ENCODE peak calls at places on chromosomes 7 and 10, in five cellular contexts. I is tibial nerve, X is transverse colon, B is esophagus muscularis mucosa, N is A549. O is an unnamed sample.

GRCh38 chr7:157392256-157393037 is 55.6 kb downstream of the DNAJB6 start:
- DNase-seq in I (no peak), X (no peak), B (no peak), N (no peak), O (no peak)

GRCh38 chr7:55527314-55527713 is 45.0 kb downstream of the VOPP1 start:
- DNase-seq in I (no peak), X (no peak), B (no peak), N (no peak), O (no peak)

GRCh38 chr7:45984386-45985295 is 63.6 kb upstream of the IGFBP3 start:
- DNase-seq in I (no peak), X (no peak), B (peak), N (peak), O (no peak)

GRCh38 chr7:144110272-144110671 is 889 bp downstream of the OR2A2 start:
- DNase-seq in I (no peak), X (no peak), B (no peak), N (no peak), O (no peak)

GRCh38 chr10:89120931-89121907 is 85.9 kb downstream of the CH25H start:
- DNase-seq in I (no peak), X (no peak), B (no peak), N (no peak), O (no peak)

GRCh38 chr7:157409149-157409752 is 72.4 kb downstream of the DNAJB6 start:
- DNase-seq in I (no peak), X (no peak), B (no peak), N (no peak), O (no peak)

GRCh38 chr7:105305633-105306032 is 83.1 kb downstream of the SRPK2 start:
- DNase-seq in I (no peak), X (no peak), B (no peak), N (no peak), O (no peak)

GRCh38 chr10:18658301-18658991 is 785 bp upstream of the ARL5B start:
- DNase-seq in I (no peak), X (peak), B (no peak), N (no peak), O (peak)

GRCh38 chr10:48496831-48497792 is 107.8 kb downstream of the ARHGAP22 start:
- DNase-seq in I (no peak), X (no peak), B (peak), N (no peak), O (peak)

GRCh38 chr7:50349399-50349798 is 44.9 kb downstream of the IKZF1 start:
- DNase-seq in I (no peak), X (no peak), B (no peak), N (no peak), O (no peak)

GRCh38 chr7:35004531-35005096 is 32.7 kb downstream of the DPY19L1 start:
- DNase-seq in I (no peak), X (no peak), B (no peak), N (peak), O (no peak)

GRCh38 chr10:91590904-91591791 is 41.7 kb downstream of the PPP1R3C start:
- DNase-seq in I (no peak), X (peak), B (no peak), N (peak), O (peak)

GRCh38 chr10:91590142-91590903 is 42.5 kb downstream of the PPP1R3C start:
- DNase-seq in I (peak), X (peak), B (no peak), N (peak), O (peak)

GRCh38 chr10:91593366-91593765 is 39.5 kb downstream of the PPP1R3C start:
- DNase-seq in I (no peak), X (no peak), B (peak), N (no peak), O (no peak)

GRCh38 chr10:91591792-91592165 is 41.1 kb downstream of the PPP1R3C start:
- DNase-seq in I (no peak), X (no peak), B (no peak), N (no peak), O (no peak)

GRCh38 chr10:91592282-91593020 is 40.4 kb downstream of the PPP1R3C start:
- DNase-seq in I (no peak), X (no peak), B (no peak), N (no peak), O (no peak)
- TF ChIP-seq POLR2A in I (no peak), X (no peak), B (no peak), N (no peak), O (no peak)

GRCh38 chr7:87144173-87144657 is 8.0 kb upstream of the DMTF1 start:
- DNase-seq in I (no peak), X (no peak), B (no peak), N (no peak), O (no peak)

GRCh38 chr7:87139514-87139913 is 12.7 kb upstream of the DMTF1 start:
- DNase-seq in I (no peak), X (no peak), B (no peak), N (no peak), O (no peak)

GRCh38 chr7:87137271-87137670 is 15.0 kb upstream of the DMTF1 start:
- DNase-seq in I (no peak), X (no peak), B (no peak), N (no peak), O (no peak)

DNA sequence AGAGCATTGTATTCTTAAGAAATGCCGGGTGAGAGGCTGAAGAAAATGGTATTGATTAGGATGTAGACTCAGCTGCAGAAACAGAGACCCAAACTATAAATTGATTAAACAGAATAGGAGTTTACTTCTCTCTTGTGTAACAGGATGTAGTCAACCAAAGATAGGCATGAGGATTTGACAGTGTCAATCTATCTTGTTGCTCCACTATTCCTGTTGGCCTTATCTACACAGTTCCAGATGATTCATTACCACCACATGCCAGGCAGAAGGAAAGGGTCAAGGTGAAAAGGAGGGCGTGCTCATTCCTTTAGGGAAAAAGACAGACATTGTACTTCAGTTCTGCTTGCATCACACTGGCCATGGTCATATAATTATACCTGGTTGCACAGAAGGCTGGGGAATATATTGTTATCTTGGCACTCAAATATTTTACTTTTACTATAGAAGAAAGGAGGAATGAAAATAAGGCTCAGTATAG is 11.9 kb upstream of the DMTF1 start:
- DNase-seq in I (no peak), X (no peak), B (no peak), N (no peak), O (no peak)
- TF ChIP-seq EP300 in I (no peak), X (no peak), B (no peak), N (no peak), O (no peak)

DNA sequence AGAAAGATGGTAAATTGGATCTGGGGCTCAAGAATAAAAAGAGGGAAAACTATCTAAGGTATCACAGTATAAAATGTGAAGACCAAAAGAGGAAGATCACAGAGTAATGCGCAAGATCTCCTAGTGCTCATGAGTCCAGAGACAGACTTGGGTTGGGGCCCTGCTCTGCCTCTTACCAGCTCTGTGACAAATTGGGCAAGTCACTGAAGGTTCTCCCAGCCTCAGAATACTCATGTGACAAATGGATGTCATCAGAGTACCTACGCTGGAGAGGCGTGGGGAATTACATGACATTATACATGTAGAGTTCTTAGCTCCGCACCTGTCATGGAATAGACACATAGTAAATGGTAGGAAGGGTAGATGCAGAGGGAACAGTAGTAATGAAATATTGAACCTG is 124.4 kb downstream of the DOCK4 start:
- DNase-seq in I (no peak), X (no peak), B (no peak), N (no peak), O (no peak)
- TF ChIP-seq POLR2A in I (no peak), X (no peak), B (no peak), N (no peak), O (no peak)

GRCh38 chr7:117401293-117402002 is 25.8 kb downstream of the ASZ1 start:
- DNase-seq in I (no peak), X (no peak), B (no peak), N (peak), O (no peak)
- TF ChIP-seq EP300 in I (no peak), X (no peak), B (no peak), N (no peak), O (no peak)

DNA sequence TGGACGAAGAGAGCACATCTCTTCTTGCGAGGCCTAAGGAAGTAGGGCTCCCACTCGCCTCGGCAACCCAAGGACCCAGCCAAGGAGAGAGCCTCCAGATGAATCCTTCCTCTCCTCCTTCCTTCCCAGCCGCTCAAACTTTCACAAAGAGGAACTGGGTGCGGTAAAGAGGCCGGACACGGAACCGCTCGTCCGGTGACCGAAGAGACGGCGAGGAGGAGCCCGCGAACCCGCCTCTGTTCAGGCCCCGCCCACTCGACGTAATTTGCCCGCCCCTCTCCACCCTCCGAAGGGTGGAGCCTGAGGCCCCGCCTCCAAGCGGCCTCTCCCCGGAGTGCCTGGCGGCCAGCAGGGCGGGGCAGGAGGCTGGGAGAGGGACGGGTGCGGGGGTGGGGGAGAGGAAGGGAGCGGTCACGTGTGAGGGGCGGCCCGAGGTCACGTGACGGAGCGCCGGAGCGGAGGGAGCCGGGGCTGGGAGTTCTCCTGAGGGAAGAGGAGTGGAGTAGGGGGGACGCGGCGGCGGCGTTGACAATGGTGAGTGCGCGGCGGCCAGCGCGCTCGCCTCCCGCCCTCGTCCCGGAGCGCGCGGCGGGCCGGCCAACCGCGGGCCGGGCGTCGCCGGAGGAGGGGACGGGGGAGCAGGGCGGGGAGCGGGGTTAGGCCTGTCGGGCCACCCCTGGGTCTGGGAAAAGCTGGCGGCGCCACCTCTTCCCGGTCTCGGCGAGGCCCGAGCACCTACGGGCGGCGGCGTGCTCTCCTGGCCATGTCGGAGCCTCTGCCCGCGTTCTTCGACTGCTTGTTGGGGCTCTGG is at the start of gene VPS26A:
- DNase-seq in I (peak), X (peak), B (peak), N (peak), O (peak)
- TF ChIP-seq POLR2A in I (peak), X (peak), B (peak), N (peak), O (peak)

GRCh38 chr7:141014091-141014490 is 661 bp downstream of the MRPS33 start:
- DNase-seq in I (no peak), X (no peak), B (no peak), N (no peak), O (no peak)

GRCh38 chr7:141013345-141013715 is 1.4 kb downstream of the MRPS33 start:
- DNase-seq in I (no peak), X (no peak), B (no peak), N (no peak), O (no peak)

GRCh38 chr7:141012696-141013344 is 1.9 kb downstream of the MRPS33 start:
- DNase-seq in I (no peak), X (no peak), B (no peak), N (no peak), O (no peak)

GRCh38 chr7:141016349-141016748 is 1.6 kb upstream of the MRPS33 start:
- DNase-seq in I (no peak), X (no peak), B (no peak), N (no peak), O (no peak)

GRCh38 chr7:141014523-141015395 is at the start of gene MRPS33:
- DNase-seq in I (peak), X (peak), B (peak), N (peak), O (peak)
- TF ChIP-seq EP300 in I (peak), X (no peak), B (peak), N (no peak), O (no peak)

GRCh38 chr7:30470163-30470770 is 8.3 kb downstream of the NOD1 start:
- DNase-seq in I (no peak), X (no peak), B (no peak), N (peak), O (peak)
- TF ChIP-seq POLR2A in I (no peak), X (no peak), B (no peak), N (no peak), O (no peak)

DNA sequence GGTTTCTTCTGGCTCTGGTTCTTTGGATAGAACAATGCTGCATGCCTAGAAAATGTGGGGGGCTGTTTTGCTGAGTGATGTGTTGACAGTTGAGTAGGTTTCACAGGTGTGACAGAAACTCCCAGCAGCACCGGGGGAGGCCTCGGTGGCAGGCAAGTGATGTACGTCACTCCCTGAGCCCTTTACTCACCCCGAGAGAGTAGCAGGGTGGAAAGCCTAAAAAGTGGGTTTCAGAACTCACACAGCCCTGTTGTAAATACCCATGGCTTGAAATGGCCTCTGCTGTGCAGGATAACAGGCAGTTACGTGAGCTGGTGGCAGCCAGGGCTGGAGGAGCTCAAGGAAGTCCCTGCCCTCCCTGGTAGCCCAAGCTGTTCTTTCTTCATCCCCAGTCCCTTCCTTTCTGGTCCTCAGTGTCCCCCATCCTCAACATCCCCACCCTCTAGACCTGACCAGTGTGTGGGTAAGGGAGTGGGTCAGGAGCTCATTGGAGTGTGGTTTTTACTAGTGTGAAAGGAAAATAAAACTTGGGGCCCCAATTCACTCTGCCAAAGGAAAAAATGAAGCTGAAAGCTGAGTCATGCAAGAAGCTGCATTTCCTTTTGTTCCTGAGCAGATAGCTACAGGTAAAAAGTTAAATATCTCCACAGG is 258.1 kb downstream of the STK31 start:
- DNase-seq in I (no peak), X (no peak), B (no peak), N (no peak), O (no peak)
- TF ChIP-seq EP300 in I (no peak), X (no peak), B (no peak), N (no peak), O (no peak)